ENCODE peak calls at places on chromosome 20, in ten cellular contexts. G is neuronal stem cell; H is NCI-H345; I is GM23248; J is left cardiac atrium; Q is fibroblast of pulmonary artery; R is activated CD8-positive, alpha-beta T cell treated with anti-CD3 and anti-CD28 coated beads, Interleukin-2, amount 10 ng/mL, durations not matched to agents 7 days and 5 days; N is fibroblast of the conjunctiva; X is IMR-90; A is aorta. F is an unnamed sample.

GRCh38 chr20:40728996-40729395 is 40.0 kb upstream of the MAFB start:
- DNase-seq in G (no peak), H (no peak), I (no peak), J (no peak), Q (no peak), R (no peak), N (no peak), X (no peak), A (no peak), F (no peak)

GRCh38 chr20:59371429-59371828 is 71.0 kb downstream of the EDN3 start:
- DNase-seq in G (no peak), H (no peak), I (no peak), J (no peak), Q (no peak), R (no peak), N (no peak), X (no peak), A (no peak), F (no peak)

GRCh38 chr20:37552415-37552814 is 24.7 kb upstream of the BLCAP start:
- DNase-seq in G (no peak), H (no peak), I (peak), J (no peak), Q (peak), R (no peak), N (no peak), X (peak), A (no peak), F (no peak)

GRCh38 chr20:911882-912600 is 4.1 kb downstream of the ANGPT4 start:
- DNase-seq in G (no peak), H (no peak), I (no peak), J (no peak), Q (no peak), R (no peak), N (no peak), X (no peak), A (no peak), F (no peak)

GRCh38 chr20:57080796-57081195 is 185.6 kb downstream of the BMP7 start:
- DNase-seq in G (no peak), H (no peak), I (peak), J (no peak), Q (no peak), R (no peak), N (peak), X (no peak), A (no peak), F (no peak)

GRCh38 chr20:51801220-51801991 is 915 bp downstream of the SALL4 start:
- DNase-seq in G (peak), H (no peak), I (peak), J (no peak), Q (no peak), R (no peak), N (no peak), X (no peak), A (no peak), F (no peak)

GRCh38 chr20:47336013-47336754 is 20.3 kb downstream of the ZMYND8 start:
- DNase-seq in G (no peak), H (no peak), I (peak), J (peak), Q (peak), R (no peak), N (no peak), X (peak), A (no peak), F (no peak)

GRCh38 chr20:35539756-35540212 is 2.1 kb upstream of the ERGIC3 start:
- DNase-seq in G (peak), H (peak), I (no peak), J (no peak), Q (peak), R (peak), N (no peak), X (no peak), A (peak), F (no peak)

GRCh38 chr20:24785141-24785924 is 163.7 kb upstream of the CST7 start:
- DNase-seq in G (no peak), H (no peak), I (peak), J (peak), Q (peak), R (no peak), N (no peak), X (peak), A (peak), F (no peak)

GRCh38 chr20:53767206-53767924 is 173.7 kb upstream of the ZNF217 start:
- DNase-seq in G (no peak), H (no peak), I (no peak), J (no peak), Q (no peak), R (peak), N (no peak), X (no peak), A (no peak), F (no peak)

GRCh38 chr20:57496592-57496991 is 28.3 kb downstream of the CTCFL start:
- DNase-seq in G (no peak), H (no peak), I (no peak), J (no peak), Q (no peak), R (no peak), N (no peak), X (no peak), A (no peak), F (no peak)

GRCh38 chr20:11445891-11446290 is 471.8 kb upstream of the BTBD3 start:
- DNase-seq in G (no peak), H (no peak), I (peak), J (no peak), Q (peak), R (no peak), N (no peak), X (peak), A (no peak), F (no peak)

GRCh38 chr20:5714261-5715041 is 35.8 kb upstream of the SHLD1 start:
- DNase-seq in G (peak), H (no peak), I (no peak), J (no peak), Q (peak), R (peak), N (no peak), X (peak), A (no peak), F (peak)

GRCh38 chr20:36112112-36112511 is 42.4 kb upstream of the EPB41L1 start:
- DNase-seq in G (no peak), H (no peak), I (no peak), J (no peak), Q (no peak), R (no peak), N (no peak), X (no peak), A (no peak), F (no peak)

GRCh38 chr20:6767536-6768227 is at the start of gene BMP2:
- DNase-seq in G (peak), H (peak), I (peak), J (peak), Q (peak), R (no peak), N (no peak), X (peak), A (peak), F (no peak)

GRCh38 chr20:5061209-5061608 is 58.5 kb downstream of the PCNA start:
- DNase-seq in G (no peak), H (no peak), I (peak), J (no peak), Q (no peak), R (no peak), N (no peak), X (peak), A (no peak), F (no peak)

GRCh38 chr20:61589055-61589385 is 337.0 kb downstream of the CDH4 start:
- DNase-seq in G (no peak), H (no peak), I (peak), J (no peak), Q (peak), R (no peak), N (peak), X (peak), A (no peak), F (no peak)

GRCh38 chr20:64023278-64024140 is 12.5 kb upstream of the C20orf204 start:
- DNase-seq in G (no peak), H (no peak), I (no peak), J (no peak), Q (no peak), R (no peak), N (no peak), X (no peak), A (no peak), F (no peak)

GRCh38 chr20:58228103-58228483 is 360 bp downstream of the ANKRD60 start:
- DNase-seq in G (no peak), H (no peak), I (peak), J (no peak), Q (no peak), R (no peak), N (no peak), X (peak), A (no peak), F (no peak)

GRCh38 chr20:58130574-58130973 is 97.9 kb downstream of the ANKRD60 start:
- DNase-seq in G (peak), H (no peak), I (no peak), J (no peak), Q (no peak), R (no peak), N (no peak), X (no peak), A (peak), F (no peak)

GRCh38 chr20:59938221-59938620 is 1.9 kb downstream of the PPP1R3D start:
- DNase-seq in G (no peak), H (no peak), I (peak), J (no peak), Q (peak), R (no peak), N (no peak), X (peak), A (no peak), F (no peak)

GRCh38 chr20:45407067-45407745 is 883 bp upstream of the DBNDD2 start:
- DNase-seq in G (peak), H (peak), I (peak), J (peak), Q (peak), R (no peak), N (no peak), X (no peak), A (peak), F (no peak)

GRCh38 chr20:35199696-35200095 is 26.8 kb upstream of the MMP24 start:
- DNase-seq in G (no peak), H (no peak), I (peak), J (no peak), Q (no peak), R (no peak), N (no peak), X (peak), A (no peak), F (no peak)

GRCh38 chr20:9241232-9241692 is 172.4 kb downstream of the PLCB4 start:
- DNase-seq in G (no peak), H (no peak), I (peak), J (no peak), Q (peak), R (no peak), N (peak), X (peak), A (no peak), F (no peak)

GRCh38 chr20:49475292-49475691 is 7.2 kb downstream of the KCNB1 start:
- DNase-seq in G (no peak), H (no peak), I (no peak), J (no peak), Q (no peak), R (no peak), N (no peak), X (no peak), A (no peak), F (no peak)

GRCh38 chr20:62477669-62478450 is 2.1 kb upstream of the GATA5 start:
- DNase-seq in G (no peak), H (no peak), I (no peak), J (no peak), Q (no peak), R (no peak), N (no peak), X (no peak), A (no peak), F (no peak)

GRCh38 chr20:59525500-59526241 is 78.7 kb upstream of the PHACTR3 start:
- DNase-seq in G (peak), H (peak), I (peak), J (peak), Q (peak), R (peak), N (no peak), X (peak), A (peak), F (no peak)

GRCh38 chr20:60199866-60200265 is 241.6 kb downstream of the CDH26 start:
- DNase-seq in G (no peak), H (no peak), I (no peak), J (no peak), Q (no peak), R (no peak), N (no peak), X (no peak), A (no peak), F (no peak)

GRCh38 chr20:63658749-63659187 is 656 bp downstream of the RTEL1 start:
- DNase-seq in G (no peak), H (no peak), I (peak), J (no peak), Q (peak), R (no peak), N (no peak), X (peak), A (no peak), F (no peak)

GRCh38 chr20:19915111-19915798 is 101.9 kb upstream of the NAA20 start:
- DNase-seq in G (no peak), H (no peak), I (no peak), J (no peak), Q (peak), R (no peak), N (no peak), X (no peak), A (no peak), F (no peak)

GRCh38 chr20:59603727-59604608 is at the start of gene PHACTR3:
- DNase-seq in G (peak), H (no peak), I (no peak), J (no peak), Q (no peak), R (no peak), N (no peak), X (no peak), A (peak), F (no peak)

GRCh38 chr20:63234693-63235398 is 859 bp upstream of the BIRC7 start:
- DNase-seq in G (no peak), H (peak), I (peak), J (no peak), Q (no peak), R (peak), N (no peak), X (no peak), A (no peak), F (no peak)

GRCh38 chr20:63846128-63846771 is 15.0 kb upstream of the ABHD16B start:
- DNase-seq in G (no peak), H (no peak), I (peak), J (peak), Q (no peak), R (no peak), N (no peak), X (no peak), A (peak), F (no peak)

GRCh38 chr20:346640-347316 is at the start of gene NRSN2:
- DNase-seq in G (peak), H (peak), I (peak), J (peak), Q (peak), R (no peak), N (no peak), X (peak), A (peak), F (no peak)

GRCh38 chr20:38791291-38791690 is 14.2 kb upstream of the PPP1R16B start:
- DNase-seq in G (no peak), H (no peak), I (peak), J (no peak), Q (no peak), R (no peak), N (no peak), X (no peak), A (no peak), F (no peak)

GRCh38 chr20:17676942-17677341 is 5.1 kb downstream of the RRBP1 start:
- DNase-seq in G (no peak), H (no peak), I (peak), J (no peak), Q (no peak), R (no peak), N (no peak), X (peak), A (no peak), F (no peak)

GRCh38 chr20:25057234-25058050 is 497 bp downstream of the ACSS1 start:
- DNase-seq in G (no peak), H (peak), I (peak), J (peak), Q (peak), R (peak), N (no peak), X (peak), A (peak), F (peak)

GRCh38 chr20:30488941-30489601 is 768.4 kb upstream of the DEFB115 start:
- DNase-seq in G (no peak), H (no peak), I (no peak), J (no peak), Q (no peak), R (no peak), N (no peak), X (no peak), A (peak), F (no peak)

GRCh38 chr20:58420798-58421496 is 31.9 kb downstream of the VAPB start:
- DNase-seq in G (no peak), H (no peak), I (peak), J (no peak), Q (peak), R (no peak), N (no peak), X (peak), A (no peak), F (no peak)

GRCh38 chr20:622161-622560 is 12.1 kb upstream of the TCF15 start:
- DNase-seq in G (no peak), H (no peak), I (no peak), J (no peak), Q (no peak), R (no peak), N (no peak), X (no peak), A (no peak), F (no peak)

F was measured in activated T-helper 1 cell treated with anti-CD3 and anti-CD28 coated beads, Interleukin-2, amount 50 U/mL, for 16 hours.